ENCODE peak calls at places on chromosomes 1 and 21, in eight cellular contexts. One of them, this sample, is unnamed.

GRCh38 chr1:185474440-185475149 is 157.6 kb upstream of the IVNS1ABP start:
- DNase-seq in IMR-90: no peak
- DNase-seq in neuronal stem cell: no peak
- DNase-seq in fibroblast of lung: peak; percentile 9
- DNase-seq in MM.1S: no peak
- DNase-seq in mammary epithelial cell: no peak
- DNase-seq in HCT116: no peak
- DNase-seq in GM23248: peak; percentile 30
- DNase-seq in this sample: no peak

GRCh38 chr1:172460901-172461315 is 17.0 kb upstream of the PIGC start:
- DNase-seq in IMR-90: no peak
- DNase-seq in neuronal stem cell: peak; percentile 51
- DNase-seq in fibroblast of lung: peak; percentile 36
- DNase-seq in MM.1S: no peak
- DNase-seq in mammary epithelial cell: no peak
- DNase-seq in HCT116: no peak
- DNase-seq in GM23248: no peak
- DNase-seq in this sample: no peak

GRCh38 chr21:45515241-45516061 is 26.8 kb downstream of the SLC19A1 start:
- DNase-seq in IMR-90: no peak
- DNase-seq in neuronal stem cell: no peak
- DNase-seq in fibroblast of lung: no peak
- DNase-seq in MM.1S: no peak
- DNase-seq in mammary epithelial cell: no peak
- DNase-seq in HCT116: no peak
- DNase-seq in GM23248: no peak
- DNase-seq in this sample: no peak

GRCh38 chr1:18407166-18408045 is 73.3 kb upstream of the KLHDC7A start:
- DNase-seq in IMR-90: no peak
- DNase-seq in neuronal stem cell: no peak
- DNase-seq in fibroblast of lung: no peak
- DNase-seq in MM.1S: no peak
- DNase-seq in mammary epithelial cell: no peak
- DNase-seq in HCT116: no peak
- DNase-seq in GM23248: no peak
- DNase-seq in this sample: no peak

GRCh38 chr1:63623952-63624351 is 30.7 kb downstream of the PGM1 start:
- DNase-seq in IMR-90: no peak
- DNase-seq in neuronal stem cell: peak; percentile 64
- DNase-seq in fibroblast of lung: no peak
- DNase-seq in MM.1S: no peak
- DNase-seq in mammary epithelial cell: no peak
- DNase-seq in HCT116: no peak
- DNase-seq in GM23248: no peak
- DNase-seq in this sample: no peak

GRCh38 chr1:48470506-48470905 is 1.5 kb downstream of the SPATA6 start:
- DNase-seq in IMR-90: no peak
- DNase-seq in neuronal stem cell: no peak
- DNase-seq in fibroblast of lung: peak; percentile 37
- DNase-seq in MM.1S: no peak
- DNase-seq in mammary epithelial cell: peak; percentile 17
- DNase-seq in HCT116: no peak
- DNase-seq in GM23248: peak; percentile 61
- DNase-seq in this sample: no peak

GRCh38 chr1:162696286-162696862 is 64.1 kb downstream of the DDR2 start:
- DNase-seq in IMR-90: peak; percentile 93
- DNase-seq in neuronal stem cell: peak; percentile 89
- DNase-seq in fibroblast of lung: peak; percentile 90
- DNase-seq in MM.1S: no peak
- DNase-seq in mammary epithelial cell: peak; percentile 86
- DNase-seq in HCT116: peak; percentile 51
- DNase-seq in GM23248: peak; percentile 91
- DNase-seq in this sample: peak; percentile 86

GRCh38 chr1:207863893-207864535 is 46.9 kb downstream of the CD34 start:
- DNase-seq in IMR-90: no peak
- DNase-seq in neuronal stem cell: no peak
- DNase-seq in fibroblast of lung: no peak
- DNase-seq in MM.1S: peak; percentile 17
- DNase-seq in mammary epithelial cell: no peak
- DNase-seq in HCT116: no peak
- DNase-seq in GM23248: no peak
- DNase-seq in this sample: no peak

GRCh38 chr21:42121792-42122191 is 50.7 kb downstream of the UMODL1 start:
- DNase-seq in IMR-90: no peak
- DNase-seq in neuronal stem cell: no peak
- DNase-seq in fibroblast of lung: no peak
- DNase-seq in MM.1S: no peak
- DNase-seq in mammary epithelial cell: peak; percentile 58
- DNase-seq in HCT116: no peak
- DNase-seq in GM23248: no peak
- DNase-seq in this sample: no peak
- H3K27ac ChIP-seq in IMR-90: no peak overlapping the region
- H3K27ac ChIP-seq in neuronal stem cell: no peak overlapping the region
- H3K27ac ChIP-seq in fibroblast of lung: no peak overlapping the region
- H3K27ac ChIP-seq in MM.1S: no peak overlapping the region
- H3K27ac ChIP-seq in mammary epithelial cell: no peak overlapping the region
- H3K27ac ChIP-seq in HCT116: no peak overlapping the region
- H3K27ac ChIP-seq in GM23248: no peak overlapping the region
- H3K27ac ChIP-seq in this sample: no peak overlapping the region

GRCh38 chr1:22966309-22966708 is 6.4 kb downstream of the LACTBL1 start:
- DNase-seq in IMR-90: no peak
- DNase-seq in neuronal stem cell: no peak
- DNase-seq in fibroblast of lung: no peak
- DNase-seq in MM.1S: no peak
- DNase-seq in mammary epithelial cell: no peak
- DNase-seq in HCT116: no peak
- DNase-seq in GM23248: no peak
- DNase-seq in this sample: no peak

GRCh38 chr1:22969224-22969829 is 3.3 kb downstream of the LACTBL1 start:
- DNase-seq in IMR-90: peak; percentile 90
- DNase-seq in neuronal stem cell: no peak
- DNase-seq in fibroblast of lung: peak; percentile 68
- DNase-seq in MM.1S: no peak
- DNase-seq in mammary epithelial cell: peak; percentile 59
- DNase-seq in HCT116: no peak
- DNase-seq in GM23248: peak; percentile 47
- DNase-seq in this sample: peak; percentile 81

GRCh38 chr1:22970096-22970495 is 2.6 kb downstream of the LACTBL1 start:
- DNase-seq in IMR-90: no peak
- DNase-seq in neuronal stem cell: no peak
- DNase-seq in fibroblast of lung: no peak
- DNase-seq in MM.1S: no peak
- DNase-seq in mammary epithelial cell: no peak
- DNase-seq in HCT116: no peak
- DNase-seq in GM23248: no peak
- DNase-seq in this sample: no peak

GRCh38 chr1:22971161-22972062 is 1.3 kb downstream of the LACTBL1 start:
- DNase-seq in IMR-90: peak; percentile 16
- DNase-seq in neuronal stem cell: no peak
- DNase-seq in fibroblast of lung: peak; percentile 31
- DNase-seq in MM.1S: no peak
- DNase-seq in mammary epithelial cell: peak; percentile 39
- DNase-seq in HCT116: no peak
- DNase-seq in GM23248: peak; percentile 22
- DNase-seq in this sample: peak; percentile 15

GRCh38 chr1:22967833-22968232 is 4.8 kb downstream of the LACTBL1 start:
- DNase-seq in IMR-90: no peak
- DNase-seq in neuronal stem cell: no peak
- DNase-seq in fibroblast of lung: no peak
- DNase-seq in MM.1S: no peak
- DNase-seq in mammary epithelial cell: no peak
- DNase-seq in HCT116: no peak
- DNase-seq in GM23248: no peak
- DNase-seq in this sample: no peak
- H3K27me3 ChIP-seq in IMR-90: peaks cover 50% of the 10 kb centered on the region
- H3K27me3 ChIP-seq in neuronal stem cell: no peaks in the 10 kb centered on the region
- H3K27me3 ChIP-seq in fibroblast of lung: peaks cover 21% of the 10 kb centered on the region
- H3K27me3 ChIP-seq in MM.1S: peaks cover 43% of the 10 kb centered on the region
- H3K27me3 ChIP-seq in mammary epithelial cell: peaks cover 6% of the 10 kb centered on the region
- H3K27me3 ChIP-seq in HCT116: peaks cover 6% of the 10 kb centered on the region
- H3K27me3 ChIP-seq in GM23248: peaks cover 37% of the 10 kb centered on the region
- H3K27me3 ChIP-seq in this sample: no peaks in the 10 kb centered on the region

DNA sequence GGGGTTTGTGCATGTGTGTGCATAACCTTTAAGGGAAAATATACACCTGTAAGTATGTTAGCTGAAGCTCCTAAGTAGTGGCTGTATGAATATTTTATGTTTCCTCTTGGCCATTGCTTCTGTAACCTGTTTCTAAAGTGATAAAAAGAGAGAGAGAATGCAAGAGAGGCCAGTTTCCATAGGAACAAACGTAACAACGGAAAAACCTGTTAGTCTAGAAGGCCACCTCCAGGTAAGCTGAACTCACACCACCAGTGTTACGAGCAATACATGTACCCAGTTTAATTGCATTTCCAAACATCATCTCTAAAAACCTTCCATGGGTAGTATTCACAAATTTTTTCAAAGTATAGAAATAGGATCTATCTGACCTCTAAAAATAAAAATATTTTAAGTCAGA is 63.1 kb downstream of the PLPPR4 start:
- DNase-seq in IMR-90: no peak
- DNase-seq in neuronal stem cell: no peak
- DNase-seq in fibroblast of lung: no peak
- DNase-seq in MM.1S: no peak
- DNase-seq in mammary epithelial cell: no peak
- DNase-seq in HCT116: no peak
- DNase-seq in GM23248: no peak
- DNase-seq in this sample: peak; percentile 16
- H2AFZ ChIP-seq in IMR-90: no peak overlapping the region
- H2AFZ ChIP-seq in neuronal stem cell: no peak overlapping the region
- H2AFZ ChIP-seq in fibroblast of lung: no peak overlapping the region
- H2AFZ ChIP-seq in MM.1S: no peak overlapping the region
- H2AFZ ChIP-seq in mammary epithelial cell: no peak overlapping the region
- H2AFZ ChIP-seq in HCT116: no peak overlapping the region
- H2AFZ ChIP-seq in GM23248: no peak overlapping the region
- H2AFZ ChIP-seq in this sample: no peak overlapping the region

GRCh38 chr1:182086620-182087019 is 25.1 kb upstream of the ZNF648 start:
- DNase-seq in IMR-90: no peak
- DNase-seq in neuronal stem cell: no peak
- DNase-seq in fibroblast of lung: no peak
- DNase-seq in MM.1S: no peak
- DNase-seq in mammary epithelial cell: no peak
- DNase-seq in HCT116: no peak
- DNase-seq in GM23248: no peak
- DNase-seq in this sample: no peak

GRCh38 chr1:182083851-182084486 is 22.5 kb upstream of the ZNF648 start:
- DNase-seq in IMR-90: no peak
- DNase-seq in neuronal stem cell: no peak
- DNase-seq in fibroblast of lung: no peak
- DNase-seq in MM.1S: no peak
- DNase-seq in mammary epithelial cell: no peak
- DNase-seq in HCT116: no peak
- DNase-seq in GM23248: no peak
- DNase-seq in this sample: no peak

GRCh38 chr1:182086136-182086535 is 24.6 kb upstream of the ZNF648 start:
- DNase-seq in IMR-90: no peak
- DNase-seq in neuronal stem cell: no peak
- DNase-seq in fibroblast of lung: no peak
- DNase-seq in MM.1S: no peak
- DNase-seq in mammary epithelial cell: no peak
- DNase-seq in HCT116: no peak
- DNase-seq in GM23248: no peak
- DNase-seq in this sample: no peak

GRCh38 chr1:182085726-182086125 is 24.2 kb upstream of the ZNF648 start:
- DNase-seq in IMR-90: no peak
- DNase-seq in neuronal stem cell: no peak
- DNase-seq in fibroblast of lung: no peak
- DNase-seq in MM.1S: no peak
- DNase-seq in mammary epithelial cell: no peak
- DNase-seq in HCT116: no peak
- DNase-seq in GM23248: no peak
- DNase-seq in this sample: no peak

DNA sequence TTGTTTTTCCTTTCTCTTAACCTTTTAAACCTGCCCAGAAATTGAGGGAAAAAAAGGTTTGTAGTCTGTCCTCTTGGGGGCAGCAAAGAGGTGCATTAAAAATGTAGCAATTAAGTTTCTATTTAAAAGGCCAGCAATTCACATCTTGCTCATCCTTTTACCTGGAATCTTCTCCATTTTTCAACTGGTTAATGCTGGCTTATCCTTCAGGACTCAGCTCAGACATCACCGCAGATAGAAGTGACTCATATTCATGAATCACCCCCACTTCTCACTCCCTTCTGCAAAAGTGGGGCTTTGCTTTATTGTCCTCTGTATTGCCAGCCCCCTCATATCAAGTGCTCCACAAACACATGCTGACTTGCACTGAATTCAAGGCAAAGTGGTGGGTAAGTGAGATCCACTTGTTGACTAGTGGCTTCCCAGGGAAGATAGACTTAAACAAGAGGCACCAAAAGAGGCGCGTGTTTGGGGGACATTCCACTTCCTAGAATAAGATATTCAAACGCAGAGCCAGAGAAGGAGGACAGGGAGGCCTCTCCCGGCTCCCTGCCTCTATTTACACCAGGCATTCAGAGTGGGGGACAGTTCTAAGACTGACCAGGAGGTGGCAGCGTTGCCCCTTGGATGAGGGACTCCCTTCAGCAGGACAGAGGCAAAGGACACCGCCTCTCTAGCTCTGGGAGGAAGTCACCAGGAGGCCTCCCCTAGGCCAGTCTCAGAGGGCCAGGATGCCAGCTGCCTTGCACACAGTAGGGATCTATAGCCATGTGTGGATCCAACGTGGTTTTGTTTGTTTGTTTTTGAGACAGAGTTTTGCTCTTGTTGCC is 23.2 kb upstream of the ZNF648 start:
- DNase-seq in IMR-90: peak; percentile 50
- DNase-seq in neuronal stem cell: peak; percentile 86
- DNase-seq in fibroblast of lung: peak; percentile 54
- DNase-seq in MM.1S: peak; percentile 82
- DNase-seq in mammary epithelial cell: peak; percentile 77
- DNase-seq in HCT116: peak; percentile 67
- DNase-seq in GM23248: peak; percentile 79
- DNase-seq in this sample: peak; percentile 93
- H3K27ac ChIP-seq in IMR-90: no peak overlapping the region
- H3K27ac ChIP-seq in neuronal stem cell: no peak overlapping the region
- H3K27ac ChIP-seq in fibroblast of lung: no peak overlapping the region
- H3K27ac ChIP-seq in MM.1S: no peak overlapping the region
- H3K27ac ChIP-seq in mammary epithelial cell: no peak overlapping the region
- H3K27ac ChIP-seq in HCT116: no peak overlapping the region
- H3K27ac ChIP-seq in GM23248: no peak overlapping the region
- H3K27ac ChIP-seq in this sample: peak overlapping the region; percentile 32

DNA sequence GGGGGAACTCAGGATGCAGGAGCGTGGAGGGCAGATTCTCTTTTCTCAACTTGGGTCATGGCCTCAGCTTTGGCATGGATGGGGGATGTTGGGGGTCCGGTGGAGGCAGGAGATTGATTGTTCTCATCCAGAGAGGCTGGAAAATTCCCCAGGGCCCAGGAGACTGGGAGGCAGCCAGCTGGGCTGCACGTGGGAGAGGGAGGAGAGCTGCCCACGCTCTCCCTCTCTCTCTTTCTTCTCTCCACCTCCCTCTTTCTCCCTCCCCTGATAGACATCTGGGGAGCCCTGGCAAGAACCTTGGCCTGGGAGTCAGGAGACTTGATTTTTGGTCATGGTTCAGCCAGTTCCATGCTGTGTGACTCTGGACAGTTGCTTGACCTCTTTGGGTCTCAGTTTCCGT is 3.3 kb upstream of the BCAN start:
- DNase-seq in IMR-90: no peak
- DNase-seq in neuronal stem cell: no peak
- DNase-seq in fibroblast of lung: no peak
- DNase-seq in MM.1S: no peak
- DNase-seq in mammary epithelial cell: no peak
- DNase-seq in HCT116: no peak
- DNase-seq in GM23248: no peak
- DNase-seq in this sample: no peak
- H3K27me3 ChIP-seq in IMR-90: peaks cover 85% of the 10 kb centered on the region
- H3K27me3 ChIP-seq in neuronal stem cell: peaks cover 7% of the 10 kb centered on the region
- H3K27me3 ChIP-seq in fibroblast of lung: peaks cover 69% of the 10 kb centered on the region
- H3K27me3 ChIP-seq in MM.1S: no peaks in the 10 kb centered on the region
- H3K27me3 ChIP-seq in mammary epithelial cell: peaks cover 23% of the 10 kb centered on the region
- H3K27me3 ChIP-seq in HCT116: no peaks in the 10 kb centered on the region
- H3K27me3 ChIP-seq in GM23248: peaks cover 81% of the 10 kb centered on the region
- H3K27me3 ChIP-seq in this sample: peaks cover 92% of the 10 kb centered on the region

This sample was measured in hepatocyte.